ENCODE peak calls at places on chromosome 15, in seven cellular contexts. One of them, this sample, is unnamed. For H3K4me1 and H3K27me3, the result is how much of the 10 kb centered on the place peaks cover.

GRCh38 chr15:41494190-41494921 is 682 bp downstream of the ITPKA start:
- DNase-seq in transverse colon: peak
- DNase-seq in ovary: peak
- DNase-seq in endothelial cell of umbilical vein: no peak
- DNase-seq in adrenal gland: peak
- DNase-seq in body of pancreas: peak
- DNase-seq in heart left ventricle: no peak
- DNase-seq in this sample: peak

GRCh38 chr15:69244798-69245197 is 53.9 kb upstream of the PAQR5 start:
- DNase-seq in transverse colon: no peak
- DNase-seq in ovary: no peak
- DNase-seq in endothelial cell of umbilical vein: no peak
- DNase-seq in adrenal gland: no peak
- DNase-seq in body of pancreas: no peak
- DNase-seq in heart left ventricle: no peak
- DNase-seq in this sample: no peak

GRCh38 chr15:80667895-80668430 is 27.1 kb upstream of the ABHD17C start:
- DNase-seq in transverse colon: no peak
- DNase-seq in ovary: no peak
- DNase-seq in endothelial cell of umbilical vein: no peak
- DNase-seq in adrenal gland: no peak
- DNase-seq in body of pancreas: no peak
- DNase-seq in heart left ventricle: no peak
- DNase-seq in this sample: no peak

GRCh38 chr15:55703873-55704285 is 39.1 kb downstream of the PRTG start:
- DNase-seq in transverse colon: no peak
- DNase-seq in ovary: no peak
- DNase-seq in endothelial cell of umbilical vein: no peak
- DNase-seq in adrenal gland: no peak
- DNase-seq in body of pancreas: no peak
- DNase-seq in heart left ventricle: no peak
- DNase-seq in this sample: no peak

GRCh38 chr15:88983861-88984429 is 70.8 kb upstream of the MFGE8 start:
- DNase-seq in transverse colon: no peak
- DNase-seq in ovary: no peak
- DNase-seq in endothelial cell of umbilical vein: no peak
- DNase-seq in adrenal gland: no peak
- DNase-seq in body of pancreas: no peak
- DNase-seq in heart left ventricle: no peak
- DNase-seq in this sample: no peak

GRCh38 chr15:52180196-52180835 is 10.9 kb downstream of the GNB5 start:
- DNase-seq in transverse colon: peak
- DNase-seq in ovary: peak
- DNase-seq in endothelial cell of umbilical vein: no peak
- DNase-seq in adrenal gland: no peak
- DNase-seq in body of pancreas: no peak
- DNase-seq in heart left ventricle: no peak
- DNase-seq in this sample: no peak

GRCh38 chr15:73386886-73387506 is 18.2 kb upstream of the HCN4 start:
- DNase-seq in transverse colon: no peak
- DNase-seq in ovary: no peak
- DNase-seq in endothelial cell of umbilical vein: no peak
- DNase-seq in adrenal gland: no peak
- DNase-seq in body of pancreas: no peak
- DNase-seq in heart left ventricle: no peak
- DNase-seq in this sample: no peak

GRCh38 chr15:52023169-52023922 is 4.3 kb downstream of the MAPK6 start:
- DNase-seq in transverse colon: no peak
- DNase-seq in ovary: no peak
- DNase-seq in endothelial cell of umbilical vein: no peak
- DNase-seq in adrenal gland: no peak
- DNase-seq in body of pancreas: no peak
- DNase-seq in heart left ventricle: no peak
- DNase-seq in this sample: no peak

GRCh38 chr15:85649372-85649771 is 145.4 kb downstream of the KLHL25 start:
- DNase-seq in transverse colon: no peak
- DNase-seq in ovary: no peak
- DNase-seq in endothelial cell of umbilical vein: peak
- DNase-seq in adrenal gland: peak
- DNase-seq in body of pancreas: no peak
- DNase-seq in heart left ventricle: no peak
- DNase-seq in this sample: no peak

DNA sequence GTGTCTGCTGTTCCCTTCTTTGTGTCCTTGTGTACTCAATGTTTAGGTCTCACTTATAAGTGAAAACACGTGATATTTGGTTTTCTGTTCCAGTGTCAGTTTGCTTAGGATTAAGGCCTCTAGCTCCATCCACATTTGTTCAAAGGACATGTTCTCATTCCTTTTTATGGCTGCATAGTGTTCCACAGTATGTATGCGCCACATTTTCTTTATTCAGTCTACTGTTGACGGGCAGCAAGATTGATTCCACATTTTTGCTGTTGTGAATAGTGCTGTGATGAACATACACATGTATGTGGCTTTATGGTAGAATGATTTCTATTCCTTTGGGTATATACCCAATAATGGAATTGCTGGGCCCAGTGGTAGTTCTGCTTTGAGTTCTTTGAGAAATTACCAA is 122.7 kb upstream of the THBS1 start:
- DNase-seq in transverse colon: no peak
- DNase-seq in ovary: no peak
- DNase-seq in endothelial cell of umbilical vein: no peak
- DNase-seq in adrenal gland: no peak
- DNase-seq in body of pancreas: no peak
- DNase-seq in heart left ventricle: no peak
- DNase-seq in this sample: no peak
- H3K4me1 ChIP-seq in transverse colon: under half
- H3K4me1 ChIP-seq in ovary: under half
- H3K4me1 ChIP-seq in endothelial cell of umbilical vein: under half
- H3K4me1 ChIP-seq in adrenal gland: under half
- H3K4me1 ChIP-seq in body of pancreas: under half
- H3K4me1 ChIP-seq in heart left ventricle: under half
- H3K4me1 ChIP-seq in this sample: under half

DNA sequence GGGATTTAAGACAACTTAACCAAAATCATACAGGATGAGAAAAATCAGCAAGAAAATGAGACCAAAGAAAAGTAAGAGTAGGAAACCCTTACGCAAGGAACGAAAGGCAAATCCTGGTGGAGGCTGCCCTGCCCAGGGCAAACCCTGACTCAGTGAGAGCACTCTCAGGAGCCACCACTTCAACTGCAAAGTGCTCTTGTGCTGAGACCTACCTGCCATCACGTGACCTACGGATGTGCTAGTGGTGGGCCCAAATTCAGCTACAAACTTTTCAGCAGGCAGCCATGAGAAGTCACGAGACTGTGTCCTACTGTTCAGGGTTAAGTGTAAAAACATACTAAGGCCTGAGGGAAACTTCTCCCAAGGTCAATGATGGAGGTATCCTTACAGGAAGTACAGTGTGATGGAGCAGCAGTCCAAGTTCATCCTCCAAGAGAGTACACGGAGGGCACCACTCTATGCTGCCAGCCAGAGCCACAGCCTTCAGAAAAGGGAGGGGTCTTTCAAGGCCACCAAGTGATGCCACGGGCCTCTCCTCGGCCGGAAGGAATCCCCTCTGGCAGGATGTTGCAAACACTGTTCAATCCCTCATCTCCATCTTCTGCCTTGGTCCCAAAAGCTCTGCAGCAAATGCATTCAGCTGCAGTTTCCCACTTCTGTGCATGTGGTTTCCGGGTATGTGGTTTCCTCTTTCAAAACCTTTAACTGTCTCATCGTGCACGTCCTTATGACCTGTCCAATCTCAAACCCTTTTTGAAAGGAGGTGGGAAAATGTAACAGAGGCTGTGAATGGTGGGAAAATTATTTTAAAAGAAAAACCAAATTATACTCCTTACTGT is 9.5 kb downstream of the CHSY1 start:
- DNase-seq in transverse colon: peak
- DNase-seq in ovary: no peak
- DNase-seq in endothelial cell of umbilical vein: no peak
- DNase-seq in adrenal gland: no peak
- DNase-seq in body of pancreas: no peak
- DNase-seq in heart left ventricle: no peak
- DNase-seq in this sample: peak
- TF ChIP-seq POLR2A in transverse colon: no peak
- TF ChIP-seq POLR2A in ovary: no peak
- TF ChIP-seq POLR2A in endothelial cell of umbilical vein: no peak
- TF ChIP-seq POLR2A in adrenal gland: no peak
- TF ChIP-seq POLR2A in body of pancreas: no peak
- TF ChIP-seq POLR2A in heart left ventricle: no peak
- TF ChIP-seq POLR2A in this sample: no peak

DNA sequence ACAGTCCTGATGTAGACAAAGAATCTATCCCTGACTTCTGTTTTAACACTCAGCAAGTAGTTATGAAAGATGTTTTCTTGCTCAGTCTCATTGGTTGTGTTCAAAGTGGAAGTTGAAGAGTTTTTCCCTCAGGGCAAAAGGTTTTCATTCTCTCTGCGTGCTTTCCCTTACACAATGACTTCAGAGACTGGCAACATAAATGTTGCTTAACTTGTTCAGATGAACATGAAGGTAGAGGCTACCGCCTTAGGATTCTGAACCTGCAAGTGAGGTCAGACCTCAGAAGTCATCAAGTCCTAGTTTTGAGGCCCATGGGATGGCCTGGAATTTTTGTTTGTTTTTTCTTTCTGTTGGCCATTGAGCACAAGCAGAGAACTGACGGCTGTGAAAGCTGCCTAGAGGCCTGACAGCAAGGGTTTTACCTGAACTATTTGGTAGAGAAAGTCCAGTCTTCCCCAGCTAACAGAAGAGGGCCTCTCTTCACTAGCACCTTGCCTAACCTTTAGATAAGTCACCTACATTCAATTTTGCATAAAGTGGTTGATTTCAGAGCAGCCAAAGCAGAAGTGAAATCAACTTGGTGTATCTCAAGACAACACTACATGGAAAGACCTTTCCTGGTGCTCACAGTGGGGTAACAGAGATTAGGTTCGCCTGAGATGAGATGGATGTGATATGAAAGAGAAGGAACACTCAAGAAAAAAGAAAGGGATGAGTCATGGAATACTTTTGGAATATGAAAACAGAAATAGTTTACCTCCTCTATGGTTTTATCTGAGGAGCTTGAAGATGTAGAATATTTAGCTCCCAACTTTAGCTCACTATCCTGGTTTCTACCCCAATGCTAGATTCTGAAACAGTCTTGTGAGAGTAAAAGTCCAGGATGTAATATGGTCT is 53.6 kb upstream of the AP4E1 start:
- DNase-seq in transverse colon: no peak
- DNase-seq in ovary: no peak
- DNase-seq in endothelial cell of umbilical vein: no peak
- DNase-seq in adrenal gland: no peak
- DNase-seq in body of pancreas: no peak
- DNase-seq in heart left ventricle: no peak
- DNase-seq in this sample: no peak
- H3K27me3 ChIP-seq in transverse colon: under half
- H3K27me3 ChIP-seq in ovary: under half
- H3K27me3 ChIP-seq in endothelial cell of umbilical vein: under half
- H3K27me3 ChIP-seq in adrenal gland: under half
- H3K27me3 ChIP-seq in body of pancreas: under half
- H3K27me3 ChIP-seq in heart left ventricle: under half
- H3K27me3 ChIP-seq in this sample: under half

GRCh38 chr15:31352911-31353811 is 26.5 kb downstream of the KLF13 start:
- DNase-seq in transverse colon: peak
- DNase-seq in ovary: peak
- DNase-seq in endothelial cell of umbilical vein: peak
- DNase-seq in adrenal gland: peak
- DNase-seq in body of pancreas: peak
- DNase-seq in heart left ventricle: peak
- DNase-seq in this sample: peak
- H3K4me1 ChIP-seq in transverse colon: under half
- H3K4me1 ChIP-seq in ovary: under half
- H3K4me1 ChIP-seq in endothelial cell of umbilical vein: under half
- H3K4me1 ChIP-seq in adrenal gland: under half
- H3K4me1 ChIP-seq in body of pancreas: half or more
- H3K4me1 ChIP-seq in heart left ventricle: under half
- H3K4me1 ChIP-seq in this sample: under half

GRCh38 chr15:75835990-75836952 is 7.0 kb upstream of the UBE2Q2 start:
- DNase-seq in transverse colon: no peak
- DNase-seq in ovary: no peak
- DNase-seq in endothelial cell of umbilical vein: no peak
- DNase-seq in adrenal gland: no peak
- DNase-seq in body of pancreas: no peak
- DNase-seq in heart left ventricle: no peak
- DNase-seq in this sample: no peak
- TF ChIP-seq POLR2A in transverse colon: no peak
- TF ChIP-seq POLR2A in ovary: no peak
- TF ChIP-seq POLR2A in endothelial cell of umbilical vein: no peak
- TF ChIP-seq POLR2A in adrenal gland: no peak
- TF ChIP-seq POLR2A in body of pancreas: no peak
- TF ChIP-seq POLR2A in heart left ventricle: no peak
- TF ChIP-seq POLR2A in this sample: no peak

DNA sequence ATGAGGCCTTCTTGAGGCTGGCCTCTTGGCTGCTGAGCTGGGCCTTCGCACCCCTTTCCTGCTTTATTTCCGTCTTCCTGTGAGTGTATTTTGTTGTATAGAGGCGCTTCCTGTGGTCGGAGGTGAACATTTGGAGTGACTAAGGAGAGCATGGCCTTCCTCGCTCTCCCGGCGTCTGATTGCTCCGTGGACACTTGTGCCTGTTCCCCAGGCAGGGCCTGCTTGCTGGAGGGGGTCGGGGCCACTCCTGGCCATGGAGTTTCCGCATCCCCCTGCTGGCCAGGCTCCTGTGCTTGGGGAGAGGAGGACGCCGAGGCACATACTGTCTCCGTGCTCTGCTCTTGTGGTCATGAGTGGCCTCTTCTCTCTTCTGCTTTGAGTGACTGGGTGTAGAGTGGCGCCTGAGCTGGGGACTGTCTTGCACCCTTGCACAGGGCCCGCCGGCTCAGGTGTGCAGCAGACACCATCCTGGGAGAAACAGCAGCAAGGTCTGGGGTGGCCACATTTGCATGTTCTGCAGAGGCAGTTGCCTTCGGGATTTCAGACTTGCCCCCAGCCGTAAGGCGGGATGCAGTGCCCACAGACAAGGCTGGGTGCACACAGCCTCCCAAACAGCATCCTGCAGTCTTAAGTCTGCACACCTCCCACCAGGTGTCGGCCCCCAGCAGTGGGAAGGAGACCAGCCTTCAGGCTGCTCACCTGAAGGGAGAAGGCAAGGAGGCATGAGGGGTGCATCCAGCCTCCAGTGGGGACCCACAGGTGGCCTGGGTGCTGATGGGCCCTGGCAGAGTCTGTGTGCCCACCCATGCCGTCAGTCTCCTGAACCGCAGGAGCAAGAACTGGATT is 16.4 kb downstream of the KLF13 start:
- DNase-seq in transverse colon: no peak
- DNase-seq in ovary: no peak
- DNase-seq in endothelial cell of umbilical vein: peak
- DNase-seq in adrenal gland: no peak
- DNase-seq in body of pancreas: no peak
- DNase-seq in heart left ventricle: peak
- DNase-seq in this sample: no peak
- H3K27me3 ChIP-seq in transverse colon: under half
- H3K27me3 ChIP-seq in ovary: under half
- H3K27me3 ChIP-seq in endothelial cell of umbilical vein: under half
- H3K27me3 ChIP-seq in adrenal gland: under half
- H3K27me3 ChIP-seq in body of pancreas: under half
- H3K27me3 ChIP-seq in heart left ventricle: under half
- H3K27me3 ChIP-seq in this sample: under half

This sample was measured in Peyer's patch.